ENCODE peak calls at places on chromosomes 11 and 22, in four cellular contexts. One of them, this sample, is unnamed.

GRCh38 chr22:25359601-25360261 is 140.3 kb downstream of the CRYBB2 start:
- DNase-seq in NCI-H774: no peak
- DNase-seq in HEK293T: no peak
- DNase-seq in neuronal stem cell: no peak
- DNase-seq in this sample: no peak

GRCh38 chr11:60870733-60871377 is 3.5 kb downstream of the ZP1 start:
- DNase-seq in NCI-H774: no peak
- DNase-seq in HEK293T: no peak
- DNase-seq in neuronal stem cell: no peak
- DNase-seq in this sample: no peak

GRCh38 chr11:125448136-125448535 is 47.9 kb downstream of the FEZ1 start:
- DNase-seq in NCI-H774: no peak
- DNase-seq in HEK293T: no peak
- DNase-seq in neuronal stem cell: no peak
- DNase-seq in this sample: no peak

GRCh38 chr11:103773537-103773936 is 262.9 kb upstream of the DDI1 start:
- DNase-seq in NCI-H774: no peak
- DNase-seq in HEK293T: no peak
- DNase-seq in neuronal stem cell: no peak
- DNase-seq in this sample: no peak

GRCh38 chr22:42856179-42856864 is 751 bp downstream of the ARFGAP3 start:
- DNase-seq in NCI-H774: no peak
- DNase-seq in HEK293T: no peak
- DNase-seq in neuronal stem cell: peak; percentile 15
- DNase-seq in this sample: no peak

GRCh38 chr11:28799316-28799715 is 691.1 kb downstream of the METTL15 start:
- DNase-seq in NCI-H774: no peak
- DNase-seq in HEK293T: no peak
- DNase-seq in neuronal stem cell: no peak
- DNase-seq in this sample: no peak

GRCh38 chr11:11931461-11932055 is 76.9 kb downstream of the DKK3 start:
- DNase-seq in NCI-H774: peak; percentile 16
- DNase-seq in HEK293T: peak; percentile 46
- DNase-seq in neuronal stem cell: peak; percentile 14
- DNase-seq in this sample: peak; percentile 78

GRCh38 chr11:92480519-92480918 is 255.9 kb downstream of the FAT3 start:
- DNase-seq in NCI-H774: no peak
- DNase-seq in HEK293T: no peak
- DNase-seq in neuronal stem cell: no peak
- DNase-seq in this sample: no peak

GRCh38 chr11:23727821-23728220 is 769.0 kb upstream of the LUZP2 start:
- DNase-seq in NCI-H774: no peak
- DNase-seq in HEK293T: no peak
- DNase-seq in neuronal stem cell: no peak
- DNase-seq in this sample: no peak

GRCh38 chr22:19663821-19664325 is 50.4 kb upstream of the SEPTIN5 start:
- DNase-seq in NCI-H774: no peak
- DNase-seq in HEK293T: no peak
- DNase-seq in neuronal stem cell: no peak
- DNase-seq in this sample: peak; percentile 21

GRCh38 chr22:27876684-27877083 is 42.4 kb downstream of the PITPNB start:
- DNase-seq in NCI-H774: no peak
- DNase-seq in HEK293T: no peak
- DNase-seq in neuronal stem cell: no peak
- DNase-seq in this sample: no peak

GRCh38 chr11:22169833-22170232 is 23.1 kb upstream of the ANO5 start:
- DNase-seq in NCI-H774: peak; percentile 25
- DNase-seq in HEK293T: no peak
- DNase-seq in neuronal stem cell: no peak
- DNase-seq in this sample: peak; percentile 51

GRCh38 chr11:68749061-68749491 is 2.2 kb downstream of the TESMIN start:
- DNase-seq in NCI-H774: no peak
- DNase-seq in HEK293T: no peak
- DNase-seq in neuronal stem cell: peak; percentile 4
- DNase-seq in this sample: no peak

GRCh38 chr11:8225589-8226036 is 38.1 kb downstream of the LMO1 start:
- DNase-seq in NCI-H774: peak; percentile 67
- DNase-seq in HEK293T: peak; percentile 88
- DNase-seq in neuronal stem cell: peak; percentile 86
- DNase-seq in this sample: peak; percentile 60

GRCh38 chr11:77175021-77175842 is 47.2 kb downstream of the MYO7A start:
- DNase-seq in NCI-H774: no peak
- DNase-seq in HEK293T: no peak
- DNase-seq in neuronal stem cell: no peak
- DNase-seq in this sample: no peak

GRCh38 chr22:27778299-27779090 is 23.1 kb downstream of the MN1 start:
- DNase-seq in NCI-H774: no peak
- DNase-seq in HEK293T: no peak
- DNase-seq in neuronal stem cell: no peak
- DNase-seq in this sample: no peak

GRCh38 chr11:121207485-121208115 is 85.0 kb upstream of the SC5D start:
- DNase-seq in NCI-H774: no peak
- DNase-seq in HEK293T: no peak
- DNase-seq in neuronal stem cell: no peak
- DNase-seq in this sample: no peak

GRCh38 chr22:20094158-20094807 is 14.2 kb downstream of the DGCR8 start:
- DNase-seq in NCI-H774: no peak
- DNase-seq in HEK293T: no peak
- DNase-seq in neuronal stem cell: no peak
- DNase-seq in this sample: no peak

GRCh38 chr11:24781288-24781687 is 284.4 kb downstream of the LUZP2 start:
- DNase-seq in NCI-H774: no peak
- DNase-seq in HEK293T: no peak
- DNase-seq in neuronal stem cell: no peak
- DNase-seq in this sample: no peak

GRCh38 chr22:29555065-29555644 is 1.6 kb upstream of the THOC5 start:
- DNase-seq in NCI-H774: no peak
- DNase-seq in HEK293T: no peak
- DNase-seq in neuronal stem cell: no peak
- DNase-seq in this sample: no peak

GRCh38 chr11:65590240-65590738 is 5.3 kb downstream of the KCNK7 start:
- DNase-seq in NCI-H774: peak; percentile 11
- DNase-seq in HEK293T: no peak
- DNase-seq in neuronal stem cell: no peak
- DNase-seq in this sample: no peak

GRCh38 chr22:22835892-22836291 is 51.7 kb upstream of the IGLL5 start:
- DNase-seq in NCI-H774: no peak
- DNase-seq in HEK293T: no peak
- DNase-seq in neuronal stem cell: no peak
- DNase-seq in this sample: no peak

GRCh38 chr11:27468209-27468608 is 4.4 kb downstream of the LGR4 start:
- DNase-seq in NCI-H774: no peak
- DNase-seq in HEK293T: no peak
- DNase-seq in neuronal stem cell: no peak
- DNase-seq in this sample: no peak

GRCh38 chr22:42942351-42942750 is 72.6 kb downstream of the PACSIN2 start:
- DNase-seq in NCI-H774: no peak
- DNase-seq in HEK293T: no peak
- DNase-seq in neuronal stem cell: no peak
- DNase-seq in this sample: no peak

GRCh38 chr11:64541131-64541530 is 49.9 kb upstream of the SLC22A12 start:
- DNase-seq in NCI-H774: no peak
- DNase-seq in HEK293T: no peak
- DNase-seq in neuronal stem cell: no peak
- DNase-seq in this sample: no peak

GRCh38 chr11:70532066-70532440 is 133.7 kb downstream of the CTTN start:
- DNase-seq in NCI-H774: no peak
- DNase-seq in HEK293T: no peak
- DNase-seq in neuronal stem cell: no peak
- DNase-seq in this sample: no peak

GRCh38 chr11:44096360-44097188 is 1.1 kb downstream of the EXT2 start:
- DNase-seq in NCI-H774: no peak
- DNase-seq in HEK293T: no peak
- DNase-seq in neuronal stem cell: no peak
- DNase-seq in this sample: no peak

GRCh38 chr11:101127348-101127698 is 2.3 kb downstream of the PGR start:
- DNase-seq in NCI-H774: no peak
- DNase-seq in HEK293T: peak; percentile 26
- DNase-seq in neuronal stem cell: no peak
- DNase-seq in this sample: no peak

GRCh38 chr11:27701262-27702105 is 1.2 kb upstream of the BDNF start:
- DNase-seq in NCI-H774: peak; percentile 46
- DNase-seq in HEK293T: peak; percentile 28
- DNase-seq in neuronal stem cell: no peak
- DNase-seq in this sample: no peak

GRCh38 chr11:16895306-16895705 is 118.9 kb downstream of the PLEKHA7 start:
- DNase-seq in NCI-H774: no peak
- DNase-seq in HEK293T: no peak
- DNase-seq in neuronal stem cell: no peak
- DNase-seq in this sample: no peak

This sample was measured in NCI-H2227 treated with DMSO at 0.1 percent for 48 hours.